ENCODE peak calls at places on chromosome 5, in nine cellular contexts. M, L, O, I, D, C, N, F and V are unnamed samples.

GRCh38 chr5:159450417-159450816 is 120.1 kb upstream of the IL12B start:
- DNase-seq in M (no peak), L (no peak), O (no peak), I (no peak), D (no peak), C (no peak), N (no peak), F (no peak), V (no peak)

GRCh38 chr5:78587775-78588291 is 60.7 kb downstream of the LHFPL2 start:
- DNase-seq in M (no peak), L (no peak), O (no peak), I (peak; percentile 52), D (no peak), C (no peak), N (no peak), F (no peak), V (no peak)

GRCh38 chr5:18010053-18010452 is 375.8 kb downstream of the TAF11L14 start:
- DNase-seq in M (no peak), L (no peak), O (peak; percentile 51), I (no peak), D (no peak), C (no peak), N (no peak), F (peak; percentile 13), V (no peak)

GRCh38 chr5:71905804-71906711 is 187.0 kb downstream of the CARTPT start:
- DNase-seq in M (no peak), L (no peak), O (no peak), I (no peak), D (no peak), C (no peak), N (peak; percentile 23), F (no peak), V (no peak)

GRCh38 chr5:136016945-136017530 is 11.8 kb upstream of the TGFBI start:
- DNase-seq in M (no peak), L (no peak), O (peak; percentile 5), I (no peak), D (no peak), C (no peak), N (no peak), F (peak; percentile 73), V (no peak)

GRCh38 chr5:77255617-77256016 is 45.1 kb downstream of the PDE8B start:
- DNase-seq in M (no peak), L (no peak), O (no peak), I (no peak), D (no peak), C (no peak), N (no peak), F (no peak), V (no peak)

GRCh38 chr5:157574456-157575095 is 999 bp downstream of the ADAM19 start:
- DNase-seq in M (peak; percentile 36), L (no peak), O (peak; percentile 70), I (peak; percentile 43), D (no peak), C (no peak), N (peak; percentile 31), F (no peak), V (no peak)

GRCh38 chr5:82364497-82364896 is 86.3 kb upstream of the RPS23 start:
- DNase-seq in M (peak; percentile 35), L (no peak), O (peak; percentile 60), I (no peak), D (no peak), C (no peak), N (no peak), F (no peak), V (no peak)

GRCh38 chr5:22329683-22330082 is 523.5 kb downstream of the CDH12 start:
- DNase-seq in M (no peak), L (no peak), O (no peak), I (no peak), D (no peak), C (no peak), N (no peak), F (no peak), V (no peak)

GRCh38 chr5:149429839-149430721 is 51.0 kb upstream of the IL17B start:
- DNase-seq in M (peak; percentile 75), L (peak; percentile 77), O (peak; percentile 87), I (peak; percentile 75), D (no peak), C (peak; percentile 74), N (peak; percentile 70), F (no peak), V (no peak)

GRCh38 chr5:126806-127205 is 34.8 kb downstream of the PLEKHG4B start:
- DNase-seq in M (no peak), L (no peak), O (no peak), I (no peak), D (no peak), C (no peak), N (no peak), F (no peak), V (no peak)

GRCh38 chr5:130471-131175 is 38.7 kb downstream of the PLEKHG4B start:
- DNase-seq in M (no peak), L (no peak), O (no peak), I (no peak), D (peak; percentile 33), C (no peak), N (no peak), F (no peak), V (no peak)

GRCh38 chr5:129148-129547 is 37.2 kb downstream of the PLEKHG4B start:
- DNase-seq in M (no peak), L (no peak), O (no peak), I (no peak), D (no peak), C (no peak), N (no peak), F (no peak), V (no peak)

GRCh38 chr5:128446-128845 is 36.5 kb downstream of the PLEKHG4B start:
- DNase-seq in M (no peak), L (no peak), O (no peak), I (no peak), D (no peak), C (no peak), N (no peak), F (no peak), V (no peak)

DNA sequence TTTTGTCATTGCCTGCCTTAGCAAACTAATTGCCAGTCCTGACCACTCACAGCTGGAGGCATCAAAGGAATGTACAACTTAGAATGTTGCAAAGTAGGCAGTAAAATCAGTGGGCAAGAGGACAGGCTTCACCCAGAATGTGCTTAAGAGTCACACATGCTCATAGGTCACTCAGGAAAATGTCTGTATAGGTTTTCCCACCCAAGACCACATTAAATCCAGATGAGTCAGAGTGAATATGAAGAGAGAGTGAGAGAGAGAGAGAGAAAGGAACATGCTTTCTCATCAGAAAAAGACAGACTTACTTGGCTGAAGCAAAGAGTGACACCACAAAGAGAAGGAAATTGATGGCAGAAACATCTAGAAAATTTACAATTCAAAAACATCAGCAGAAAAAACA is 37.9 kb downstream of the PLEKHG4B start:
- DNase-seq in M (no peak), L (no peak), O (no peak), I (no peak), D (peak; percentile 60), C (no peak), N (no peak), F (no peak), V (no peak)
- H3K9me3 ChIP-seq in M (peaks cover 21% of the 10 kb centered on the region), L (peaks cover 8% of the 10 kb centered on the region), O (peaks cover 15% of the 10 kb centered on the region), I (no peaks in the 10 kb centered on the region), D (no peaks in the 10 kb centered on the region), C (peaks cover 22% of the 10 kb centered on the region), N (peaks cover 11% of the 10 kb centered on the region), F (peaks cover 13% of the 10 kb centered on the region), V (peaks cover 10% of the 10 kb centered on the region)

GRCh38 chr5:28448791-28449190 is 1410.4 kb upstream of the CDH9 start:
- DNase-seq in M (no peak), L (no peak), O (no peak), I (no peak), D (no peak), C (no peak), N (no peak), F (no peak), V (no peak)
- H3K9me3 ChIP-seq in M (peaks cover 42% of the 10 kb centered on the region), L (peaks cover 10% of the 10 kb centered on the region), O (peaks cover 15% of the 10 kb centered on the region), I (peaks cover 15% of the 10 kb centered on the region), D (peaks cover 10% of the 10 kb centered on the region), C (peaks cover 59% of the 10 kb centered on the region), N (no peaks in the 10 kb centered on the region), F (peaks cover 20% of the 10 kb centered on the region), V (no peaks in the 10 kb centered on the region)

GRCh38 chr5:3307982-3308621 is 287.5 kb upstream of the IRX1 start:
- DNase-seq in M (no peak), L (no peak), O (no peak), I (no peak), D (no peak), C (no peak), N (no peak), F (no peak), V (no peak)

GRCh38 chr5:3312299-3312698 is 283.3 kb upstream of the IRX1 start:
- DNase-seq in M (no peak), L (no peak), O (peak; percentile 10), I (peak; percentile 0), D (no peak), C (no peak), N (no peak), F (no peak), V (no peak)

GRCh38 chr5:3310551-3311340 is 284.9 kb upstream of the IRX1 start:
- DNase-seq in M (no peak), L (no peak), O (peak; percentile 22), I (no peak), D (no peak), C (no peak), N (no peak), F (no peak), V (no peak)

GRCh38 chr5:3311443-3311842 is 284.2 kb upstream of the IRX1 start:
- DNase-seq in M (no peak), L (no peak), O (peak; percentile 13), I (no peak), D (no peak), C (no peak), N (no peak), F (no peak), V (no peak)

DNA sequence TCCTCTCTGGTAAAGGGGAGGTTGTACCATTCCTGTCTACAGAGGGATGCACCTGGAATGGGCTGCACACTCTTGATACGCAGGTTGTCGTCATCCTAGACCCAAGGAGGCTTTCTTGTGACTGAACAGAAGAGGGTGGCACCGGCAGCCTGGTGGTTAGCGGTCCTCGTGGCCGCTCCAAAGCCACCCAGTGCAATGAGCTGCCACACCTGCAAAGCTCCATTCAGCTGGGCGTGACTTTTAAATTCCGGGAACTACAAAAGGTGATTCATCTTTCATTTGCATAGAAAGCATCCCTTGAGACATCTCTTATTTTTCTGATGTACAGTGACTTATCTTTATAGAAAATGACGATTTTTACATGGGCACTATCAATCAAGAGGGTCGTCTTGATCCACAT is 286.1 kb upstream of the IRX1 start:
- DNase-seq in M (no peak), L (no peak), O (peak; percentile 9), I (no peak), D (no peak), C (no peak), N (no peak), F (no peak), V (no peak)
- H3K9me3 ChIP-seq in M (peaks cover 21% of the 10 kb centered on the region), L (no peaks in the 10 kb centered on the region), O (peaks cover 8% of the 10 kb centered on the region), I (peaks cover 4% of the 10 kb centered on the region), D (peaks cover 82% of the 10 kb centered on the region), C (peaks cover 19% of the 10 kb centered on the region), N (no peaks in the 10 kb centered on the region), F (no peaks in the 10 kb centered on the region), V (no peaks in the 10 kb centered on the region)

GRCh38 chr5:110824936-110825441 is 86.2 kb downstream of the SLC25A46 start:
- DNase-seq in M (no peak), L (no peak), O (no peak), I (no peak), D (no peak), C (no peak), N (no peak), F (no peak), V (no peak)

DNA sequence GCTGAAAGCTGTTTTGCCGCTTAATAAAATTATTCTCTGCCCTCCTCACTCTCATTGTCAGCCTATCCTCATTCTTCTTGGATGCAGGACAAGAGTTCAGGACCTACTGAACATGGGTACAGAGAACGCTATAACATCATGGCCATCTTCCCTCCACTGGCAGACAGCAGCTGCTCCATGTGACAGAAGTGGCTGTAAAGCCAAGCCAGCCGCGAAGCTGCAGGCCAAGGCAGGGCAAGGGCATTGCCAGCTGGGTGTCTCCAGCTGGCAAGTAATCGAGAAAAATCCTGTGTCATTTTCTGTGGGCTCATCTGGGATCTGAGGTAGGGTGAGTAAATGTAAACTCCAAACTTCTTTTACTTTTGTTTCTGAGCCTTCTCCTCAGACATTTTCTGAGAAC is 84.8 kb downstream of the SLC25A46 start:
- DNase-seq in M (no peak), L (no peak), O (no peak), I (no peak), D (no peak), C (no peak), N (no peak), F (no peak), V (no peak)
- H3K9me3 ChIP-seq in M (peaks cover 47% of the 10 kb centered on the region), L (peaks cover 21% of the 10 kb centered on the region), O (peaks cover 37% of the 10 kb centered on the region), I (peaks cover 21% of the 10 kb centered on the region), D (peaks cover 12% of the 10 kb centered on the region), C (peaks cover 53% of the 10 kb centered on the region), N (peaks cover 6% of the 10 kb centered on the region), F (no peaks in the 10 kb centered on the region), V (no peaks in the 10 kb centered on the region)